ENCODE peak calls at places on chromosome 1, in five cellular contexts. W, V, M, P and K are unnamed samples. For H3K4me1, the result is how much of the 10 kb centered on the place peaks cover.

GRCh38 chr1:26787381-26787705 is 407 bp upstream of the PIGV start:
- DNase-seq in M (no peak), W (no peak), V (no peak), P (no peak), K (no peak)

GRCh38 chr1:5973771-5974170 is 18.5 kb downstream of the NPHP4 start:
- DNase-seq in P (no peak), V (no peak), M (no peak), W (no peak), K (no peak)

GRCh38 chr1:59272507-59272906 is 24.4 kb upstream of the FGGY start:
- DNase-seq in M (no peak), V (no peak), P (no peak), W (no peak), K (no peak)

GRCh38 chr1:3955196-3955772 is 55.2 kb upstream of the C1orf174 start:
- DNase-seq in M (peak), P (no peak), W (no peak), V (no peak), K (no peak)

GRCh38 chr1:12620142-12620865 is 2.3 kb upstream of the DHRS3 start:
- DNase-seq in V (no peak), W (no peak), M (no peak), P (no peak), K (no peak)

GRCh38 chr1:49102752-49103151 is 326.1 kb upstream of the BEND5 start:
- DNase-seq in P (no peak), M (no peak), V (no peak), W (no peak), K (no peak)

GRCh38 chr1:91557039-91557690 is 56.5 kb downstream of the CDC7 start:
- DNase-seq in P (no peak), M (no peak), V (no peak), W (no peak), K (no peak)

GRCh38 chr1:227315500-227316346 is 2.6 kb downstream of the CDC42BPA start:
- DNase-seq in W (no peak), V (no peak), P (peak), M (no peak), K (no peak)

GRCh38 chr1:209704584-209704983 is at the start of gene HSD11B1:
- DNase-seq in W (no peak), M (peak), P (peak), V (no peak), K (peak)

GRCh38 chr1:231407537-231408396 is 14.3 kb downstream of the EGLN1 start:
- DNase-seq in V (no peak), P (no peak), M (no peak), W (no peak), K (no peak)

GRCh38 chr1:203439086-203439620 is 36.5 kb upstream of the PRELP start:
- DNase-seq in M (no peak), P (no peak), V (no peak), W (no peak), K (no peak)

GRCh38 chr1:113616201-113616600 is 143.1 kb downstream of the PHTF1 start:
- DNase-seq in V (no peak), P (no peak), M (no peak), W (no peak), K (no peak)

GRCh38 chr1:228804640-228805413 is 69.5 kb downstream of the RHOU start:
- DNase-seq in V (no peak), M (no peak), W (no peak), P (no peak), K (no peak)

GRCh38 chr1:24289937-24290595 is 29.1 kb upstream of the GRHL3 start:
- DNase-seq in M (peak), P (peak), V (no peak), W (no peak), K (peak)

GRCh38 chr1:178434360-178434759 is 62.4 kb downstream of the CLEC20A start:
- DNase-seq in V (no peak), W (no peak), P (no peak), M (no peak), K (no peak)

GRCh38 chr1:221430133-221430960 is 311.5 kb downstream of the DUSP10 start:
- DNase-seq in P (no peak), M (no peak), W (no peak), V (no peak), K (no peak)

GRCh38 chr1:205499789-205500188 is 4.7 kb upstream of the CDK18 start:
- DNase-seq in V (no peak), M (no peak), W (no peak), P (no peak), K (no peak)

GRCh38 chr1:111647738-111648137 is 28.1 kb downstream of the RAP1A start:
- DNase-seq in V (no peak), M (no peak), W (no peak), P (no peak), K (no peak)

GRCh38 chr1:113905435-113905861 is 322 bp downstream of the DCLRE1B start:
- DNase-seq in M (no peak), V (no peak), P (no peak), W (no peak), K (peak)

GRCh38 chr1:201212461-201213055 is 21.9 kb downstream of the IGFN1 start:
- DNase-seq in P (no peak), M (no peak), W (no peak), V (no peak), K (no peak)

GRCh38 chr1:23200885-23201284 is 16.4 kb downstream of the HTR1D start:
- DNase-seq in M (no peak), P (no peak), W (no peak), V (no peak), K (no peak)

GRCh38 chr1:229229137-229229720 is 41.7 kb upstream of the RAB4A start:
- DNase-seq in V (no peak), W (no peak), M (no peak), P (no peak), K (no peak)

GRCh38 chr1:205037539-205037938 is 5.5 kb upstream of the CNTN2 start:
- DNase-seq in V (no peak), W (no peak), M (no peak), P (peak), K (no peak)

GRCh38 chr1:203051841-203052324 is 25.6 kb downstream of the PPFIA4 start:
- DNase-seq in P (no peak), W (no peak), V (no peak), M (no peak), K (no peak)

GRCh38 chr1:180486092-180486491 is 16.3 kb downstream of the ACBD6 start:
- DNase-seq in P (no peak), V (no peak), M (no peak), W (no peak), K (no peak)

GRCh38 chr1:17819129-17819802 is 64.1 kb downstream of the ACTL8 start:
- DNase-seq in W (no peak), P (no peak), V (no peak), M (no peak), K (peak)

GRCh38 chr1:23953020-23953419 is 6.6 kb upstream of the PNRC2 start:
- DNase-seq in V (no peak), P (no peak), W (no peak), M (no peak), K (no peak)

GRCh38 chr1:154324669-154325582 is at the start of gene ATP8B2:
- DNase-seq in V (no peak), W (peak), M (peak), P (peak), K (peak)

GRCh38 chr1:239126881-239127280 is 259.5 kb upstream of the CHRM3 start:
- DNase-seq in W (no peak), M (no peak), P (no peak), V (no peak), K (no peak)

GRCh38 chr1:7207875-7208646 is 422.8 kb downstream of the CAMTA1 start:
- DNase-seq in W (peak), M (peak), V (no peak), P (peak), K (no peak)

GRCh38 chr1:202664083-202664482 is 46.2 kb downstream of the SYT2 start:
- DNase-seq in P (no peak), W (no peak), V (no peak), M (no peak), K (no peak)

GRCh38 chr1:18927082-18927653 is 24.8 kb upstream of the ALDH4A1 start:
- DNase-seq in V (no peak), M (peak), P (no peak), W (no peak), K (no peak)
- H3K4me1 ChIP-seq in V (half or more), M (under half), P (under half), W (under half), K (half or more)

GRCh38 chr1:110088739-110089316 is 18.4 kb upstream of the ALX3 start:
- DNase-seq in W (no peak), P (no peak), V (no peak), M (no peak), K (no peak)

GRCh38 chr1:110086959-110087358 is 16.5 kb upstream of the ALX3 start:
- DNase-seq in P (no peak), W (no peak), M (no peak), V (no peak), K (no peak)

GRCh38 chr1:110085666-110086065 is 15.2 kb upstream of the ALX3 start:
- DNase-seq in V (no peak), M (no peak), P (no peak), W (no peak), K (no peak)

GRCh38 chr1:110089561-110090275 is 19.2 kb upstream of the ALX3 start:
- DNase-seq in P (no peak), W (no peak), V (no peak), M (no peak), K (no peak)

GRCh38 chr1:110087812-110088738 is 17.6 kb upstream of the ALX3 start:
- DNase-seq in P (peak), M (no peak), V (no peak), W (peak), K (no peak)
- TF ChIP-seq CTCF in P (peak), M (peak), V (peak), W (peak), K (peak)

GRCh38 chr1:16249838-16250241 is 12.9 kb upstream of the CPLANE2 start:
- DNase-seq in M (no peak), W (no peak), V (no peak), P (peak), K (no peak)
- H3K4me1 ChIP-seq in M (under half), W (under half), V (half or more), P (under half), K (half or more)

GRCh38 chr1:46179138-46180081 is 3.1 kb upstream of the P3R3URF start:
- DNase-seq in P (peak), W (peak), M (peak), V (no peak), K (peak)
- TF ChIP-seq CTCF in P (peak), W (peak), M (peak), V (peak), K (peak)

DNA sequence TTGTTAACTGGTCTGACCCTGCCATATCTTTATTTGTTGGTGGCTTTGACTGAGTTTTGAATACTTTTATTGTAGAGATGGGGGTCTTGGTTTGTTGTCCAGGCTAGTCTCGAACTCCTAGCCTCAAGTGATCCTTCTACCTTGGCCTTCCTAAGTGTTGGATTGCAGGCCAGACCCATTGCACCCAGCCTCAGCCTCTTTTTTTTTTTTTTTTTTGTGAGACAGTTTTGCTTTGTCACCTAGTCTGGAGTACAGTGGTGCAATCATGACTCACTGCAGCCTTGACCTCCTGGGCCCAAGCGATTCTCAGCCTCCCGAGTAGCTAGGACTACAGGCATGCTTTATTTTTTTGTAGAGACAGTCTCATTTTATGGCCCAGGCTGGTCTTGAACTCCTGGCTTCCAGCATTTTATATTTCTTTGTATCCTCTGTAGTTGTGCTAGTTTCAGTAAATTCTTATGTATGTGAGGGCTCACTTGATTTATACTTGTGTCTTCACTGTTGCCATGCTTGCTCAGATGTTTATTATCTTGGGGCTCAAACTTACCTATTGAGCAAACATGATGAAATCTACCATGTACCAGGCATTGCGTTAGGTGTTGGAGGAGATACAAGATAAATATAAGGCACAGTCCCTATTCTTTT is 24.1 kb downstream of the THRAP3 start:
- DNase-seq in P (peak), W (peak), M (no peak), V (no peak), K (peak)
- H3K4me1 ChIP-seq in P (under half), W (under half), M (under half), V (under half), K (half or more)